ENCODE peak calls at places on chromosomes 16 and 17, in five cellular contexts. H is activated T-cell treated with anti-CD3 and anti-CD28 coated beads for 1 hour; B is myocyte; L is activated T-helper 1 cell treated with anti-CD3 and anti-CD28 coated beads, Interleukin-12 subunit alpha, Interleukin-12 subunit beta, Interleukin-2, Interleukin-4 antibody, amounts not matched to agents 30 ng/mL and 10 ng/mL and 1 ng/mL, durations not matched to agents 14 hours and 24 hours and 36 hours; V is stimulated activated CD4-positive, alpha-beta T cell treated with anti-CD3 and anti-CD28 coated beads, Interleukin-1b, Interleukin-23, amount 100 ng/mL, for 1 hour. X is an unnamed sample.

GRCh38 chr17:35088911-35089845 is 25.7 kb upstream of the RFFL start:
- DNase-seq in H (peak; percentile 88), B (peak; percentile 86), L (peak; percentile 87), V (peak; percentile 88), X (peak; percentile 89)

GRCh38 chr16:79564594-79565210 is 35.8 kb downstream of the MAF start:
- DNase-seq in H (no peak), B (no peak), L (no peak), V (no peak), X (no peak)

GRCh38 chr16:1069154-1069553 is 3.4 kb upstream of the SSTR5 start:
- DNase-seq in H (no peak), B (no peak), L (no peak), V (no peak), X (no peak)

GRCh38 chr17:68353121-68353521 is 61.8 kb downstream of the ARSG start:
- DNase-seq in H (no peak), B (no peak), L (no peak), V (no peak), X (peak; percentile 17)

GRCh38 chr16:16025214-16025968 is 76.0 kb downstream of the ABCC1 start:
- DNase-seq in H (peak; percentile 14), B (no peak), L (peak; percentile 48), V (peak; percentile 10), X (no peak)

GRCh38 chr16:9003322-9003721 is 39.6 kb upstream of the USP7 start:
- DNase-seq in H (no peak), B (no peak), L (no peak), V (no peak), X (no peak)

GRCh38 chr17:50443492-50444051 is 17.6 kb downstream of the ACSF2 start:
- DNase-seq in H (no peak), B (peak; percentile 75), L (no peak), V (no peak), X (no peak)

GRCh38 chr16:2280981-2281542 is 13.1 kb upstream of the RNPS1 start:
- DNase-seq in H (no peak), B (no peak), L (no peak), V (no peak), X (no peak)

GRCh38 chr17:29570521-29570920 is 2.0 kb downstream of the TP53I13 start:
- DNase-seq in H (no peak), B (no peak), L (no peak), V (no peak), X (no peak)

GRCh38 chr17:40351185-40352043 is 13.1 kb downstream of the GJD3 start:
- DNase-seq in H (no peak), B (peak; percentile 58), L (no peak), V (no peak), X (no peak)

GRCh38 chr17:76240461-76241204 is at the start of gene RNF157:
- DNase-seq in H (peak; percentile 49), B (peak; percentile 77), L (peak; percentile 75), V (peak; percentile 39), X (peak; percentile 79)

GRCh38 chr16:56844056-56844455 is 21.0 kb upstream of the SLC12A3 start:
- DNase-seq in H (no peak), B (no peak), L (no peak), V (no peak), X (no peak)

GRCh38 chr17:78661092-78661770 is 84.0 kb upstream of the DNAH17 start:
- DNase-seq in H (no peak), B (peak; percentile 93), L (no peak), V (no peak), X (no peak)

GRCh38 chr17:63697341-63698286 is 2.3 kb downstream of the LIMD2 start:
- DNase-seq in H (peak; percentile 70), B (peak; percentile 15), L (peak; percentile 76), V (no peak), X (peak; percentile 92)

GRCh38 chr16:88900653-88901052 is 34.2 kb upstream of the PABPN1L start:
- DNase-seq in H (no peak), B (no peak), L (no peak), V (no peak), X (no peak)

GRCh38 chr17:69733171-69734014 is 318.9 kb downstream of the MAP2K6 start:
- DNase-seq in H (no peak), B (peak; percentile 85), L (no peak), V (no peak), X (no peak)

GRCh38 chr16:62929593-62929992 is 893.4 kb upstream of the CDH8 start:
- DNase-seq in H (no peak), B (no peak), L (no peak), V (no peak), X (no peak)

GRCh38 chr16:56469748-56470147 is 18.4 kb downstream of the OGFOD1 start:
- DNase-seq in H (no peak), B (no peak), L (no peak), V (no peak), X (no peak)

GRCh38 chr17:35212668-35213067 is 18.5 kb upstream of the SLC35G3 start:
- DNase-seq in H (no peak), B (no peak), L (no peak), V (no peak), X (no peak)

GRCh38 chr17:80826955-80827645 is 164.5 kb upstream of the CHMP6 start:
- DNase-seq in H (no peak), B (peak; percentile 90), L (peak; percentile 20), V (no peak), X (no peak)

GRCh38 chr17:29116652-29117439 is 63.4 kb downstream of the MYO18A start:
- DNase-seq in H (peak; percentile 77), B (peak; percentile 71), L (peak; percentile 59), V (peak; percentile 69), X (peak; percentile 68)

GRCh38 chr17:41496803-41497484 is 7.2 kb upstream of the KRT36 start:
- DNase-seq in H (peak; percentile 21), B (peak; percentile 70), L (peak; percentile 62), V (peak; percentile 3), X (peak; percentile 28)

GRCh38 chr16:84500531-84500930 is 3.9 kb downstream of the MEAK7 start:
- DNase-seq in H (no peak), B (no peak), L (no peak), V (no peak), X (no peak)

GRCh38 chr17:82819015-82819414 is 20.8 kb downstream of the ZNF750 start:
- DNase-seq in H (no peak), B (no peak), L (no peak), V (no peak), X (no peak)

GRCh38 chr17:76071497-76072148 is 694 bp downstream of the SRP68 start:
- DNase-seq in H (no peak), B (no peak), L (peak; percentile 16), V (no peak), X (no peak)

GRCh38 chr16:57810197-57811024 is 8.1 kb upstream of the KIFC3 start:
- DNase-seq in H (peak; percentile 54), B (peak; percentile 94), L (peak; percentile 80), V (peak; percentile 45), X (no peak)

GRCh38 chr16:53913920-53914319 is 210.0 kb downstream of the FTO start:
- DNase-seq in H (no peak), B (no peak), L (no peak), V (no peak), X (no peak)

GRCh38 chr16:21277927-21278706 is at the start of gene CRYM:
- DNase-seq in H (peak; percentile 14), B (peak; percentile 46), L (peak; percentile 26), V (peak; percentile 31), X (no peak)

GRCh38 chr17:4789951-4790704 is 1.4 kb downstream of the GLTPD2 start:
- DNase-seq in H (peak; percentile 69), B (peak; percentile 85), L (peak; percentile 82), V (peak; percentile 45), X (peak; percentile 73)

GRCh38 chr17:30372755-30373154 is 6.0 kb upstream of the CPD start:
- DNase-seq in H (no peak), B (no peak), L (no peak), V (no peak), X (no peak)

GRCh38 chr17:13429201-13429600 is 172.5 kb downstream of the HS3ST3A1 start:
- DNase-seq in H (no peak), B (peak; percentile 56), L (no peak), V (no peak), X (no peak)

GRCh38 chr17:57524790-57525543 is 220.1 kb downstream of the CCDC182 start:
- DNase-seq in H (no peak), B (no peak), L (no peak), V (no peak), X (no peak)

GRCh38 chr16:86751081-86752030 is 173.0 kb downstream of the FOXL1 start:
- DNase-seq in H (no peak), B (peak; percentile 84), L (no peak), V (no peak), X (no peak)

GRCh38 chr16:87531418-87531817 is 38.6 kb upstream of the ZCCHC14 start:
- DNase-seq in H (no peak), B (no peak), L (no peak), V (no peak), X (no peak)

GRCh38 chr16:1989826-1990335 is at the start of gene SYNGR3:
- DNase-seq in H (no peak), B (no peak), L (no peak), V (no peak), X (no peak)

GRCh38 chr17:18042969-18043368 is 3.8 kb downstream of the GID4 start:
- DNase-seq in H (no peak), B (no peak), L (no peak), V (no peak), X (no peak)

GRCh38 chr16:26598061-26598460 is 468.7 kb upstream of the C16orf82 start:
- DNase-seq in H (peak; percentile 23), B (no peak), L (peak; percentile 84), V (peak; percentile 10), X (peak; percentile 8)

GRCh38 chr16:22006636-22007035 is 1.3 kb upstream of the MOSMO start:
- DNase-seq in H (no peak), B (no peak), L (no peak), V (no peak), X (no peak)

GRCh38 chr17:82320956-82321927 is 3.8 kb upstream of the CD7 start:
- DNase-seq in H (peak; percentile 71), B (no peak), L (peak; percentile 71), V (peak; percentile 64), X (peak; percentile 87)

GRCh38 chr17:1056761-1057160 is 59.8 kb downstream of the TIMM22 start:
- DNase-seq in H (no peak), B (no peak), L (no peak), V (no peak), X (no peak)

X was measured in naive thymus-derived CD8-positive, alpha-beta T cell.